ENCODE peak calls at places on chromosome 16, in nine cellular contexts. N, F, C, W, Y, D, H, L and A are unnamed samples.

GRCh38 chr16:27977966-27978365 is 85.5 kb downstream of the GSG1L start:
- DNase-seq in N (no peak), F (no peak), C (no peak), W (no peak), Y (no peak), D (no peak), H (no peak), L (peak; percentile 34), A (no peak)

GRCh38 chr16:75074920-75075687 is 41.5 kb downstream of the LDHD start:
- DNase-seq in N (peak; percentile 50), F (no peak), C (peak; percentile 80), W (peak; percentile 33), Y (no peak), D (no peak), H (no peak), L (no peak), A (no peak)

GRCh38 chr16:57815987-57816745 is 13.9 kb upstream of the KIFC3 start:
- DNase-seq in N (peak; percentile 94), F (peak; percentile 90), C (peak; percentile 97), W (peak; percentile 90), Y (peak; percentile 92), D (peak; percentile 70), H (peak; percentile 71), L (peak; percentile 88), A (peak; percentile 93)

GRCh38 chr16:12390644-12391043 is 413.0 kb downstream of the CPPED1 start:
- DNase-seq in N (no peak), F (no peak), C (no peak), W (no peak), Y (no peak), D (no peak), H (no peak), L (no peak), A (no peak)

GRCh38 chr16:56506941-56507340 is 12.9 kb downstream of the BBS2 start:
- DNase-seq in N (no peak), F (no peak), C (no peak), W (no peak), Y (no peak), D (no peak), H (peak; percentile 36), L (no peak), A (no peak)

GRCh38 chr16:62079236-62079635 is 43.0 kb upstream of the CDH8 start:
- DNase-seq in N (no peak), F (no peak), C (no peak), W (no peak), Y (no peak), D (no peak), H (no peak), L (no peak), A (peak; percentile 5)

GRCh38 chr16:2596747-2597559 is 59.1 kb downstream of the PDPK1 start:
- DNase-seq in N (no peak), F (no peak), C (peak; percentile 41), W (no peak), Y (no peak), D (peak; percentile 44), H (no peak), L (no peak), A (no peak)

GRCh38 chr16:2586241-2586640 is 48.4 kb downstream of the PDPK1 start:
- DNase-seq in N (no peak), F (no peak), C (peak; percentile 56), W (no peak), Y (no peak), D (no peak), H (no peak), L (peak; percentile 9), A (no peak)

GRCh38 chr16:12170103-12171025 is 193.8 kb downstream of the SNX29 start:
- DNase-seq in N (peak; percentile 17), F (no peak), C (no peak), W (no peak), Y (peak; percentile 26), D (no peak), H (peak; percentile 32), L (no peak), A (no peak)

GRCh38 chr16:7233963-7234362 is 98.7 kb upstream of the RBFOX1 start:
- DNase-seq in N (no peak), F (no peak), C (no peak), W (no peak), Y (no peak), D (no peak), H (no peak), L (no peak), A (no peak)

GRCh38 chr16:27779719-27780161 is 229.8 kb downstream of the KATNIP start:
- DNase-seq in N (peak; percentile 16), F (no peak), C (peak; percentile 65), W (peak; percentile 57), Y (peak; percentile 49), D (no peak), H (no peak), L (no peak), A (peak; percentile 56)

GRCh38 chr16:66516808-66517585 is 32.9 kb downstream of the TK2 start:
- DNase-seq in N (peak; percentile 100), F (peak; percentile 91), C (peak; percentile 98), W (peak; percentile 98), Y (peak; percentile 96), D (peak; percentile 98), H (peak; percentile 98), L (peak; percentile 97), A (peak; percentile 96)

GRCh38 chr16:24493859-24494258 is 45.5 kb upstream of the RBBP6 start:
- DNase-seq in N (no peak), F (peak; percentile 46), C (no peak), W (no peak), Y (no peak), D (no peak), H (no peak), L (no peak), A (peak; percentile 84)

GRCh38 chr16:48614759-48615158 is 4.8 kb upstream of the N4BP1 start:
- DNase-seq in N (no peak), F (no peak), C (no peak), W (no peak), Y (no peak), D (no peak), H (no peak), L (no peak), A (no peak)

GRCh38 chr16:88941051-88941932 is 35.7 kb downstream of the CBFA2T3 start:
- DNase-seq in N (peak; percentile 62), F (peak; percentile 34), C (peak; percentile 77), W (no peak), Y (peak; percentile 14), D (no peak), H (no peak), L (peak; percentile 66), A (no peak)

GRCh38 chr16:72937360-72937759 is 110.6 kb downstream of the ZFHX3 start:
- DNase-seq in N (no peak), F (no peak), C (peak; percentile 58), W (no peak), Y (no peak), D (no peak), H (no peak), L (no peak), A (no peak)

GRCh38 chr16:72940886-72941285 is 107.0 kb downstream of the ZFHX3 start:
- DNase-seq in N (no peak), F (no peak), C (peak; percentile 4), W (no peak), Y (no peak), D (peak; percentile 10), H (no peak), L (no peak), A (no peak)

GRCh38 chr16:72938426-72939164 is 109.3 kb downstream of the ZFHX3 start:
- DNase-seq in N (peak; percentile 82), F (no peak), C (peak; percentile 92), W (peak; percentile 68), Y (peak; percentile 88), D (peak; percentile 63), H (peak; percentile 23), L (peak; percentile 92), A (peak; percentile 20)

GRCh38 chr16:72937916-72938315 is 110.0 kb downstream of the ZFHX3 start:
- DNase-seq in N (no peak), F (no peak), C (peak; percentile 36), W (no peak), Y (no peak), D (no peak), H (no peak), L (no peak), A (no peak)

DNA sequence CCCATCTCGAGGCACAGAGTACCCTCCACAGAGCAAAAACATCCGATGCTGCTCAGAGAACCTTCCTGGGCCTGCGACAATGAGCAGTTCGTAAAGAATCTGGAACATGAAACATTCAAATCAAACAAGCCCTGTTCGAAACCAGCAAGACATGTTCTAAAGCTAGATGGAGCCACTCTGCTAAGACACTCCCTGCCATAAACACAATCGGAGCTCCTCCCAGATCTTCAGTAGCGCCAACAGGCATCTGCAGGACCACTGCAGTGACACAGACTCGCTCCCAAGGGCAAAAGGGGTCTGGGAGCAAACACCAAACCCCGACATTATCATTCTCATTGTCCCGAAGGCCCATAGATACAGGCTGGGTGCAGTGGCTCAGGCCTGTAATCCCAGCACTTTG is 108.7 kb downstream of the ZFHX3 start:
- DNase-seq in N (no peak), F (no peak), C (peak; percentile 39), W (no peak), Y (peak; percentile 48), D (peak; percentile 22), H (peak; percentile 44), L (peak; percentile 41), A (peak; percentile 17)
- TF ChIP-seq CTCF in N (no peak), F (no peak), C (no peak), W (no peak), Y (peak; percentile 42), D (peak; percentile 19), H (peak; percentile 53), L (peak; percentile 52), A (no peak)

GRCh38 chr16:63363738-63364137 is 1327.5 kb upstream of the CDH8 start:
- DNase-seq in N (no peak), F (no peak), C (no peak), W (no peak), Y (no peak), D (no peak), H (no peak), L (no peak), A (no peak)
- H3K27ac ChIP-seq in N (no peak overlapping the region), F (no peak overlapping the region), C (no peak overlapping the region), W (no peak overlapping the region), Y (no peak overlapping the region), D (no peak overlapping the region), H (no peak overlapping the region), L (no peak overlapping the region), A (no peak overlapping the region)

GRCh38 chr16:81873843-81874752 is 95.0 kb downstream of the PLCG2 start:
- DNase-seq in N (peak; percentile 63), F (peak; percentile 53), C (no peak), W (peak; percentile 59), Y (peak; percentile 41), D (no peak), H (no peak), L (peak; percentile 30), A (peak; percentile 73)
- TF ChIP-seq CTCF in N (peak; percentile 72), F (peak; percentile 86), C (peak; percentile 67), W (peak; percentile 52), Y (peak; percentile 61), D (peak; percentile 91), H (peak; percentile 76), L (peak; percentile 86), A (peak; percentile 77)

GRCh38 chr16:9311303-9311954 is 220.0 kb downstream of the HAPSTR1 start:
- DNase-seq in N (peak; percentile 32), F (no peak), C (peak; percentile 68), W (no peak), Y (no peak), D (no peak), H (no peak), L (no peak), A (no peak)

GRCh38 chr16:9306753-9307152 is 215.3 kb downstream of the HAPSTR1 start:
- DNase-seq in N (no peak), F (no peak), C (no peak), W (no peak), Y (no peak), D (no peak), H (no peak), L (no peak), A (no peak)

GRCh38 chr16:9308300-9309209 is 217.1 kb downstream of the HAPSTR1 start:
- DNase-seq in N (peak; percentile 70), F (no peak), C (no peak), W (no peak), Y (no peak), D (peak; percentile 67), H (no peak), L (no peak), A (no peak)

GRCh38 chr16:9309844-9310243 is 218.4 kb downstream of the HAPSTR1 start:
- DNase-seq in N (no peak), F (no peak), C (no peak), W (no peak), Y (no peak), D (no peak), H (no peak), L (no peak), A (no peak)
- H3K27ac ChIP-seq in N (peak overlapping the region; percentile 82), F (no peak overlapping the region), C (no peak overlapping the region), W (no peak overlapping the region), Y (no peak overlapping the region), D (no peak overlapping the region), H (no peak overlapping the region), L (no peak overlapping the region), A (no peak overlapping the region)